ENCODE peak calls at places on chromosomes 3 and 15, in ten cellular contexts. One of them, this sample, is unnamed.

GRCh38 chr3:132196113-132196512 is 121.1 kb upstream of the ACP3 start:
- DNase-seq in prostate gland: no peak
- DNase-seq in AG09309: no peak
- DNase-seq in MM.1S: no peak
- DNase-seq in mucosa of descending colon: no peak
- DNase-seq in fibroblast of pulmonary artery: no peak
- DNase-seq in tibial nerve: no peak
- DNase-seq in gastrocnemius medialis: no peak
- DNase-seq in breast epithelium: no peak
- DNase-seq in cardiac muscle cell: no peak
- DNase-seq in this sample: no peak

GRCh38 chr3:183359036-183359435 is 69.4 kb downstream of the MCF2L2 start:
- DNase-seq in gastrocnemius medialis: no peak
- DNase-seq in breast epithelium: no peak
- DNase-seq in prostate gland: no peak
- DNase-seq in cardiac muscle cell: no peak
- DNase-seq in fibroblast of pulmonary artery: no peak
- DNase-seq in AG09309: no peak
- DNase-seq in MM.1S: no peak
- DNase-seq in mucosa of descending colon: no peak
- DNase-seq in tibial nerve: no peak
- DNase-seq in this sample: no peak

GRCh38 chr3:33115024-33115768 is 1.4 kb downstream of the CRTAP start:
- DNase-seq in prostate gland: peak
- DNase-seq in fibroblast of pulmonary artery: peak
- DNase-seq in gastrocnemius medialis: peak
- DNase-seq in tibial nerve: peak
- DNase-seq in mucosa of descending colon: peak
- DNase-seq in MM.1S: peak
- DNase-seq in cardiac muscle cell: peak
- DNase-seq in breast epithelium: no peak
- DNase-seq in AG09309: peak
- DNase-seq in this sample: peak

GRCh38 chr3:123626881-123627280 is 42.0 kb upstream of the HACD2 start:
- DNase-seq in prostate gland: no peak
- DNase-seq in tibial nerve: no peak
- DNase-seq in MM.1S: no peak
- DNase-seq in cardiac muscle cell: no peak
- DNase-seq in AG09309: no peak
- DNase-seq in fibroblast of pulmonary artery: no peak
- DNase-seq in breast epithelium: no peak
- DNase-seq in gastrocnemius medialis: no peak
- DNase-seq in mucosa of descending colon: no peak
- DNase-seq in this sample: no peak

GRCh38 chr15:55742498-55742926 is 440 bp downstream of the PRTG start:
- DNase-seq in AG09309: no peak
- DNase-seq in MM.1S: no peak
- DNase-seq in gastrocnemius medialis: no peak
- DNase-seq in mucosa of descending colon: peak
- DNase-seq in cardiac muscle cell: peak
- DNase-seq in fibroblast of pulmonary artery: peak
- DNase-seq in tibial nerve: no peak
- DNase-seq in breast epithelium: no peak
- DNase-seq in prostate gland: no peak
- DNase-seq in this sample: peak

GRCh38 chr3:24185738-24186384 is 240.8 kb downstream of the NR1D2 start:
- DNase-seq in gastrocnemius medialis: peak
- DNase-seq in mucosa of descending colon: peak
- DNase-seq in prostate gland: peak
- DNase-seq in AG09309: peak
- DNase-seq in fibroblast of pulmonary artery: peak
- DNase-seq in breast epithelium: no peak
- DNase-seq in MM.1S: peak
- DNase-seq in cardiac muscle cell: peak
- DNase-seq in tibial nerve: no peak
- DNase-seq in this sample: peak

GRCh38 chr3:157091096-157091833 is 68.7 kb downstream of the CCNL1 start:
- DNase-seq in cardiac muscle cell: no peak
- DNase-seq in prostate gland: no peak
- DNase-seq in AG09309: no peak
- DNase-seq in gastrocnemius medialis: no peak
- DNase-seq in breast epithelium: no peak
- DNase-seq in MM.1S: peak
- DNase-seq in mucosa of descending colon: no peak
- DNase-seq in fibroblast of pulmonary artery: no peak
- DNase-seq in tibial nerve: no peak
- DNase-seq in this sample: no peak

GRCh38 chr3:137105277-137105977 is 147.6 kb downstream of the IL20RB start:
- DNase-seq in fibroblast of pulmonary artery: peak
- DNase-seq in gastrocnemius medialis: no peak
- DNase-seq in prostate gland: peak
- DNase-seq in tibial nerve: peak
- DNase-seq in MM.1S: peak
- DNase-seq in cardiac muscle cell: peak
- DNase-seq in AG09309: peak
- DNase-seq in breast epithelium: no peak
- DNase-seq in mucosa of descending colon: peak
- DNase-seq in this sample: peak

GRCh38 chr15:68815598-68815997 is 5.1 kb downstream of the ANP32A start:
- DNase-seq in MM.1S: no peak
- DNase-seq in tibial nerve: no peak
- DNase-seq in breast epithelium: no peak
- DNase-seq in AG09309: no peak
- DNase-seq in fibroblast of pulmonary artery: no peak
- DNase-seq in cardiac muscle cell: no peak
- DNase-seq in gastrocnemius medialis: peak
- DNase-seq in prostate gland: no peak
- DNase-seq in mucosa of descending colon: no peak
- DNase-seq in this sample: no peak

GRCh38 chr15:68814596-68814995 is 6.1 kb downstream of the ANP32A start:
- DNase-seq in AG09309: no peak
- DNase-seq in MM.1S: no peak
- DNase-seq in tibial nerve: no peak
- DNase-seq in gastrocnemius medialis: no peak
- DNase-seq in mucosa of descending colon: no peak
- DNase-seq in fibroblast of pulmonary artery: no peak
- DNase-seq in breast epithelium: no peak
- DNase-seq in cardiac muscle cell: no peak
- DNase-seq in prostate gland: no peak
- DNase-seq in this sample: no peak

GRCh38 chr15:68817304-68818087 is 3.2 kb downstream of the ANP32A start:
- DNase-seq in fibroblast of pulmonary artery: peak
- DNase-seq in prostate gland: peak
- DNase-seq in AG09309: no peak
- DNase-seq in mucosa of descending colon: peak
- DNase-seq in gastrocnemius medialis: peak
- DNase-seq in breast epithelium: peak
- DNase-seq in tibial nerve: peak
- DNase-seq in cardiac muscle cell: peak
- DNase-seq in MM.1S: peak
- DNase-seq in this sample: peak

GRCh38 chr15:68816795-68817303 is 3.8 kb downstream of the ANP32A start:
- DNase-seq in cardiac muscle cell: peak
- DNase-seq in fibroblast of pulmonary artery: peak
- DNase-seq in MM.1S: no peak
- DNase-seq in AG09309: no peak
- DNase-seq in breast epithelium: no peak
- DNase-seq in prostate gland: no peak
- DNase-seq in mucosa of descending colon: peak
- DNase-seq in gastrocnemius medialis: no peak
- DNase-seq in tibial nerve: no peak
- DNase-seq in this sample: peak

GRCh38 chr15:68816158-68816557 is 4.5 kb downstream of the ANP32A start:
- DNase-seq in mucosa of descending colon: no peak
- DNase-seq in MM.1S: no peak
- DNase-seq in tibial nerve: no peak
- DNase-seq in gastrocnemius medialis: no peak
- DNase-seq in fibroblast of pulmonary artery: no peak
- DNase-seq in breast epithelium: no peak
- DNase-seq in cardiac muscle cell: no peak
- DNase-seq in prostate gland: no peak
- DNase-seq in AG09309: no peak
- DNase-seq in this sample: no peak
- H3K4me3 ChIP-seq in mucosa of descending colon: no peak
- H3K4me3 ChIP-seq in MM.1S: peak
- H3K4me3 ChIP-seq in tibial nerve: no peak
- H3K4me3 ChIP-seq in gastrocnemius medialis: peak
- H3K4me3 ChIP-seq in fibroblast of pulmonary artery: no peak
- H3K4me3 ChIP-seq in breast epithelium: peak
- H3K4me3 ChIP-seq in cardiac muscle cell: peak
- H3K4me3 ChIP-seq in prostate gland: no peak
- H3K4me3 ChIP-seq in AG09309: no peak
- H3K4me3 ChIP-seq in this sample: no peak

DNA sequence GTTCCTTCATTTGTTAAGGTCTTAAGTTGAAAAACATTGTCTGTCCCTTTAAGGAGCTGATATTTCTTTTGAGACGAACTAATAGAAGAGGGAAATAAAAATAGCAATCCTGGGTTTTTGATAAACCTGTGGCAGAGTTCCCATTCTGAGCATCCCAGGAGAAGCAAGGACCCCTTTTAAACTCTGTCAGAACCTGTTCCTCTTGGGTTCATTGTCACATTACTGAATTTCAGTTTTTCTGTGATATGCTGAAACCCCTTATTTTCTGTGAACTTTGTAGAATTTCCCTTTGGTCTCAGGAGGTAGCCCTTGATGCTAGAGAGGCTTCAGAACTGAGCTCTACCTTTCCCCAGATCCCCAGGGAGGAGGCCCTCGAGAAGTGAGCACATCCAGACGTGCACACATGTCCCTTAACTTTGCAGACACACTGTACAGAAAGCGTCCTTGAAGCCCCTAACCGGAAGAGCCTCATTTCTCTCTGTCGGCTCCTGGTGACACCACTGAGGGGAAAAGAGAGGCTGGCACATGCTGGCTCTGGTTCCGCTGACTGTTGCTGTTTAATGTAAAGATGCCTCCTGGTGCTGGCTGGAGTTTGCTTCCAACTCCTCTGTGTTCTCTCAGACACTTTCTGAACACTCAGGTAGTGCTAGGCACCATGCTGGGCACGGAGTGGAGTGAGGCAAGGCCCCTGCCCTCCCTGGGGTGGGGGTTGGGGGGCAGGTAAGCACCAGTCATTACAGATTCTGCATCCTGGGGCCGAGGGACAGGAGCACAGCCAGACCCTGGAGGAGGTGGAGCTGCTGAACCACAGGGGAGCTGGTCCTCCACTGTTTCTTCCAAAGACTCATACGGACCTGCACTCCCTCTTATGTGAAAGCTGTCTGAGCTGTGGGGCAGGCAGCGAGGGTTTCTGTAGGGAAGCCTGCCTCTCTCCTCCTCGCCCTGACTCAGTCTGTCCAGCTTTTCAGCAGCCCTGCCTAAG is 77.5 kb downstream of the CHDH start:
- DNase-seq in MM.1S: no peak
- DNase-seq in AG09309: no peak
- DNase-seq in tibial nerve: no peak
- DNase-seq in prostate gland: no peak
- DNase-seq in cardiac muscle cell: no peak
- DNase-seq in mucosa of descending colon: no peak
- DNase-seq in gastrocnemius medialis: no peak
- DNase-seq in fibroblast of pulmonary artery: no peak
- DNase-seq in breast epithelium: no peak
- DNase-seq in this sample: no peak
- TF ChIP-seq CTCF in MM.1S: no peak
- TF ChIP-seq CTCF in AG09309: no peak
- TF ChIP-seq CTCF in tibial nerve: no peak
- TF ChIP-seq CTCF in prostate gland: no peak
- TF ChIP-seq CTCF in cardiac muscle cell: no peak
- TF ChIP-seq CTCF in mucosa of descending colon: no peak
- TF ChIP-seq CTCF in gastrocnemius medialis: no peak
- TF ChIP-seq CTCF in fibroblast of pulmonary artery: no peak
- TF ChIP-seq CTCF in breast epithelium: no peak
- TF ChIP-seq CTCF in this sample: no peak

GRCh38 chr3:64687781-64688515 is at the start of gene ADAMTS9:
- DNase-seq in MM.1S: no peak
- DNase-seq in cardiac muscle cell: peak
- DNase-seq in tibial nerve: peak
- DNase-seq in gastrocnemius medialis: peak
- DNase-seq in AG09309: no peak
- DNase-seq in mucosa of descending colon: peak
- DNase-seq in breast epithelium: peak
- DNase-seq in prostate gland: peak
- DNase-seq in fibroblast of pulmonary artery: peak
- DNase-seq in this sample: peak

GRCh38 chr3:64685800-64686445 is 1.9 kb downstream of the ADAMTS9 start:
- DNase-seq in mucosa of descending colon: peak
- DNase-seq in breast epithelium: peak
- DNase-seq in prostate gland: peak
- DNase-seq in AG09309: peak
- DNase-seq in gastrocnemius medialis: peak
- DNase-seq in cardiac muscle cell: peak
- DNase-seq in tibial nerve: peak
- DNase-seq in MM.1S: no peak
- DNase-seq in fibroblast of pulmonary artery: peak
- DNase-seq in this sample: peak

GRCh38 chr3:64687381-64687780 is 419 bp downstream of the ADAMTS9 start:
- DNase-seq in breast epithelium: no peak
- DNase-seq in prostate gland: peak
- DNase-seq in AG09309: no peak
- DNase-seq in MM.1S: no peak
- DNase-seq in cardiac muscle cell: no peak
- DNase-seq in mucosa of descending colon: no peak
- DNase-seq in tibial nerve: no peak
- DNase-seq in fibroblast of pulmonary artery: no peak
- DNase-seq in gastrocnemius medialis: no peak
- DNase-seq in this sample: no peak

GRCh38 chr3:64685331-64685799 is 2.4 kb downstream of the ADAMTS9 start:
- DNase-seq in breast epithelium: no peak
- DNase-seq in AG09309: no peak
- DNase-seq in gastrocnemius medialis: peak
- DNase-seq in fibroblast of pulmonary artery: peak
- DNase-seq in cardiac muscle cell: peak
- DNase-seq in tibial nerve: peak
- DNase-seq in mucosa of descending colon: peak
- DNase-seq in prostate gland: peak
- DNase-seq in MM.1S: no peak
- DNase-seq in this sample: peak

DNA sequence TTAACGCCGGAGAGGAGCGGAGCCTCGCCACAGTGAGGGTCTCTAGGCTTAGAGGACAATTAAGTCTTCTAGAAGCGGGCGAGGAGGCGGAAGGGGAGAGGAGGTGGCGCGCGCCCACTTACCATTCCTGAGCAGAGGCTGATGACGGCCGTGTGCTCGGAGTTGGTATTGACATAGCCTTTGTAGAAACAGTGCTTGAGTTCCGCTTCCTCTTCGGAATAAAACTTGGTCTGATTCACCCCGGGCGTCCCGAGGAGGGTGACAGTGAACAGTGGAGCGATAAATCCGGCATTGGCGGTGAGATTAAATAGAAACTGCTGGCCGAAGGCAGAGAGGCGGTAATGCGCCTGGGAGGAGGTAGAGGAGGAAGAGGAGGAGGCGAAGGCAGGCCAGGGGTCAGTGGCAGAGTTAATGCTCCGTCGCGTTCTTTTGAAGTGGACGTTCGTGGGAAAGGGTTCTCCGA is 1.3 kb downstream of the ADAMTS9 start:
- DNase-seq in gastrocnemius medialis: peak
- DNase-seq in prostate gland: peak
- DNase-seq in tibial nerve: no peak
- DNase-seq in mucosa of descending colon: peak
- DNase-seq in fibroblast of pulmonary artery: no peak
- DNase-seq in cardiac muscle cell: no peak
- DNase-seq in AG09309: no peak
- DNase-seq in MM.1S: peak
- DNase-seq in breast epithelium: no peak
- DNase-seq in this sample: peak
- H3K4me3 ChIP-seq in gastrocnemius medialis: peak
- H3K4me3 ChIP-seq in prostate gland: peak
- H3K4me3 ChIP-seq in tibial nerve: peak
- H3K4me3 ChIP-seq in mucosa of descending colon: peak
- H3K4me3 ChIP-seq in fibroblast of pulmonary artery: peak
- H3K4me3 ChIP-seq in cardiac muscle cell: peak
- H3K4me3 ChIP-seq in AG09309: peak
- H3K4me3 ChIP-seq in MM.1S: peak
- H3K4me3 ChIP-seq in breast epithelium: peak
- H3K4me3 ChIP-seq in this sample: peak

GRCh38 chr3:193586526-193586925 is 6.5 kb upstream of the OPA1 start:
- DNase-seq in tibial nerve: no peak
- DNase-seq in cardiac muscle cell: no peak
- DNase-seq in mucosa of descending colon: no peak
- DNase-seq in breast epithelium: no peak
- DNase-seq in MM.1S: no peak
- DNase-seq in gastrocnemius medialis: no peak
- DNase-seq in prostate gland: no peak
- DNase-seq in fibroblast of pulmonary artery: no peak
- DNase-seq in AG09309: no peak
- DNase-seq in this sample: no peak

GRCh38 chr3:193590088-193590856 is 2.7 kb upstream of the OPA1 start:
- DNase-seq in tibial nerve: no peak
- DNase-seq in gastrocnemius medialis: no peak
- DNase-seq in cardiac muscle cell: peak
- DNase-seq in AG09309: no peak
- DNase-seq in fibroblast of pulmonary artery: peak
- DNase-seq in breast epithelium: no peak
- DNase-seq in mucosa of descending colon: peak
- DNase-seq in MM.1S: no peak
- DNase-seq in prostate gland: no peak
- DNase-seq in this sample: peak

GRCh38 chr3:193589616-193590015 is 3.4 kb upstream of the OPA1 start:
- DNase-seq in cardiac muscle cell: no peak
- DNase-seq in AG09309: no peak
- DNase-seq in breast epithelium: no peak
- DNase-seq in prostate gland: no peak
- DNase-seq in mucosa of descending colon: no peak
- DNase-seq in tibial nerve: no peak
- DNase-seq in gastrocnemius medialis: no peak
- DNase-seq in fibroblast of pulmonary artery: no peak
- DNase-seq in MM.1S: no peak
- DNase-seq in this sample: no peak

GRCh38 chr3:193589129-193589528 is 3.9 kb upstream of the OPA1 start:
- DNase-seq in fibroblast of pulmonary artery: no peak
- DNase-seq in AG09309: no peak
- DNase-seq in mucosa of descending colon: no peak
- DNase-seq in prostate gland: no peak
- DNase-seq in tibial nerve: no peak
- DNase-seq in gastrocnemius medialis: no peak
- DNase-seq in breast epithelium: no peak
- DNase-seq in cardiac muscle cell: no peak
- DNase-seq in MM.1S: no peak
- DNase-seq in this sample: no peak

DNA sequence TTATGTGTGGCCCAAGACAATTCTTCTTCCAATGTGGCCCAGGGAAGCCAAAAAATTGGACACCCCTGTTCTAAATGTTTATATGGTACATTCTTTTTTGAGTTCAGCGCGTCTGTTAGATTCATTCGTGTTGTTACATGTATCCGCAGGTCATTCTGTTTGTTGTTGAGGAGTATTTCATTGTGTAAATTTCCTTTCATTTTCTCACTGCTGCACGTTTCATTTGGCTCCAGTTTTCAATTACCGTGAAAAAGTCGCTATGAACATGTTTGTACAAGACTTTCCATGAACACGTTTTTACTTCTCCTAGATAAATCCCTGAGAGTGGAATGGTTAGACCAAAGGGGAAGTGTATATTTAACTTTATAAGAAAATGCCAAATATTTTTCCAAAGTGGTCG is 7.5 kb upstream of the OPA1 start:
- DNase-seq in MM.1S: no peak
- DNase-seq in fibroblast of pulmonary artery: no peak
- DNase-seq in mucosa of descending colon: no peak
- DNase-seq in tibial nerve: no peak
- DNase-seq in prostate gland: no peak
- DNase-seq in gastrocnemius medialis: no peak
- DNase-seq in cardiac muscle cell: no peak
- DNase-seq in breast epithelium: no peak
- DNase-seq in AG09309: no peak
- DNase-seq in this sample: no peak
- TF ChIP-seq CTCF in MM.1S: no peak
- TF ChIP-seq CTCF in fibroblast of pulmonary artery: no peak
- TF ChIP-seq CTCF in mucosa of descending colon: no peak
- TF ChIP-seq CTCF in tibial nerve: no peak
- TF ChIP-seq CTCF in prostate gland: no peak
- TF ChIP-seq CTCF in gastrocnemius medialis: no peak
- TF ChIP-seq CTCF in cardiac muscle cell: no peak
- TF ChIP-seq CTCF in breast epithelium: no peak
- TF ChIP-seq CTCF in AG09309: no peak
- TF ChIP-seq CTCF in this sample: no peak